ENCODE peak calls at places on chromosome 5, in ten cellular contexts. I is MM.1S; O is neuronal stem cell; E is effector memory CD4-positive, alpha-beta T cell; G is Karpas-422; Q is cardiac muscle cell; V is CD8-positive, alpha-beta memory T cell; Y is heart left ventricle; D is PC-3; F is ovary. K is an unnamed sample.

GRCh38 chr5:77924081-77924480 is 147.9 kb upstream of the TBCA start:
- DNase-seq in F (no peak), G (no peak), I (no peak), D (peak; percentile 3), Y (no peak), O (no peak), E (no peak), V (no peak), Q (no peak), K (peak; percentile 1)

GRCh38 chr5:68225911-68226563 is 10.5 kb downstream of the PIK3R1 start:
- DNase-seq in D (no peak), O (no peak), G (no peak), V (no peak), F (no peak), E (no peak), Q (no peak), Y (peak; percentile 76), I (no peak), K (no peak)

GRCh38 chr5:143234162-143234842 is 169.2 kb downstream of the NR3C1 start:
- DNase-seq in G (no peak), V (no peak), E (no peak), I (no peak), Y (no peak), F (no peak), D (no peak), O (no peak), Q (no peak), K (no peak)

GRCh38 chr5:99814311-99815063 is 720.7 kb upstream of the FAM174A start:
- DNase-seq in Q (no peak), I (no peak), D (peak; percentile 48), E (no peak), V (no peak), Y (no peak), G (no peak), F (no peak), O (no peak), K (no peak)

GRCh38 chr5:28301676-28302075 is 1263.3 kb upstream of the CDH9 start:
- DNase-seq in D (peak; percentile 78), E (no peak), Q (peak; percentile 89), F (no peak), Y (no peak), I (no peak), G (no peak), V (no peak), O (no peak), K (peak; percentile 62)

GRCh38 chr5:51573835-51574234 is 190.6 kb downstream of the ISL1 start:
- DNase-seq in E (no peak), D (no peak), I (no peak), Y (no peak), O (no peak), G (no peak), V (no peak), F (no peak), Q (no peak), K (no peak)

GRCh38 chr5:164708831-164709230 is 1203.4 kb downstream of the MAT2B start:
- DNase-seq in O (no peak), D (no peak), V (no peak), E (no peak), Q (no peak), G (no peak), Y (no peak), I (no peak), F (no peak), K (no peak)

GRCh38 chr5:138438724-138439536 is at the start of gene REEP2:
- DNase-seq in Y (no peak), Q (peak; percentile 63), O (peak; percentile 80), D (peak; percentile 38), F (no peak), G (peak; percentile 72), I (peak; percentile 65), E (peak; percentile 43), V (peak; percentile 51), K (no peak)

GRCh38 chr5:14326035-14326909 is 183.1 kb downstream of the TRIO start:
- DNase-seq in F (no peak), Q (no peak), E (no peak), D (no peak), G (peak; percentile 56), V (no peak), O (no peak), I (no peak), Y (no peak), K (no peak)

GRCh38 chr5:122118356-122118948 is 10.9 kb upstream of the ZNF474 start:
- DNase-seq in D (no peak), I (no peak), E (no peak), V (no peak), F (no peak), O (no peak), G (no peak), Y (no peak), Q (no peak), K (no peak)

GRCh38 chr5:113450366-113451328 is 15.9 kb upstream of the TSSK1B start:
- DNase-seq in Q (no peak), O (no peak), Y (no peak), F (no peak), D (no peak), G (no peak), V (no peak), E (no peak), I (no peak), K (no peak)

GRCh38 chr5:102617857-102618187 is 119.0 kb upstream of the SLCO6A1 start:
- DNase-seq in G (no peak), Y (no peak), F (no peak), O (no peak), D (peak; percentile 43), Q (no peak), I (no peak), V (no peak), E (no peak), K (no peak)

GRCh38 chr5:76813982-76814562 is 4.8 kb upstream of the F2RL1 start:
- DNase-seq in F (no peak), O (no peak), G (no peak), E (no peak), Y (no peak), I (no peak), V (no peak), D (peak; percentile 90), Q (no peak), K (peak; percentile 45)

GRCh38 chr5:116573279-116573616 is 1.4 kb downstream of the SEMA6A start:
- DNase-seq in Q (no peak), Y (peak; percentile 35), E (no peak), V (no peak), F (no peak), I (no peak), O (peak; percentile 48), G (no peak), D (no peak), K (no peak)

GRCh38 chr5:74199436-74200210 is 440.9 kb downstream of the ENC1 start:
- DNase-seq in G (no peak), V (no peak), E (no peak), Y (no peak), F (no peak), D (peak; percentile 46), Q (peak; percentile 13), O (no peak), I (no peak), K (peak; percentile 41)

GRCh38 chr5:131795879-131796792 is 681 bp downstream of the FNIP1 start:
- DNase-seq in Y (peak; percentile 87), F (peak; percentile 61), Q (peak; percentile 67), I (peak; percentile 49), O (peak; percentile 43), V (peak; percentile 17), E (peak; percentile 26), D (peak; percentile 41), G (peak; percentile 72), K (peak; percentile 45)

GRCh38 chr5:104347119-104347708 is 784.6 kb upstream of the NUDT12 start:
- DNase-seq in Q (peak; percentile 66), Y (no peak), F (no peak), G (no peak), E (no peak), D (peak; percentile 61), I (peak; percentile 28), O (no peak), V (no peak), K (no peak)

GRCh38 chr5:151195622-151196021 is 28.3 kb downstream of the CCDC69 start:
- DNase-seq in D (no peak), I (no peak), Q (peak; percentile 95), F (no peak), O (no peak), E (no peak), G (peak; percentile 47), Y (no peak), V (no peak), K (no peak)

GRCh38 chr5:157562111-157562581 is 13.4 kb downstream of the ADAM19 start:
- DNase-seq in V (no peak), O (no peak), Q (no peak), E (no peak), F (no peak), Y (peak; percentile 72), G (no peak), I (no peak), D (no peak), K (no peak)

GRCh38 chr5:76546497-76547102 is 76.6 kb downstream of the F2RL2 start:
- DNase-seq in V (no peak), F (no peak), O (no peak), E (no peak), Q (no peak), Y (no peak), I (peak; percentile 38), G (no peak), D (no peak), K (no peak)

GRCh38 chr5:56608216-56608925 is 207.0 kb upstream of the MAP3K1 start:
- DNase-seq in D (no peak), I (no peak), Y (peak; percentile 27), V (no peak), Q (no peak), E (no peak), O (no peak), F (no peak), G (peak; percentile 53), K (no peak)

GRCh38 chr5:96254980-96255681 is 177.9 kb downstream of the PCSK1 start:
- DNase-seq in G (no peak), Q (peak; percentile 95), I (no peak), O (no peak), Y (no peak), F (no peak), V (no peak), D (peak; percentile 86), E (no peak), K (peak; percentile 57)
- H3K4me1 ChIP-seq in G (peaks cover 17% of the 10 kb centered on the region), Q (no peaks in the 10 kb centered on the region), I (peaks cover 6% of the 10 kb centered on the region), O (no peaks in the 10 kb centered on the region), Y (no peaks in the 10 kb centered on the region), F (no peaks in the 10 kb centered on the region), V (no peaks in the 10 kb centered on the region), D (peaks cover 71% of the 10 kb centered on the region), E (no peaks in the 10 kb centered on the region), K (peaks cover 53% of the 10 kb centered on the region)

GRCh38 chr5:179140293-179140692 is 80.1 kb downstream of the ZNF354C start:
- DNase-seq in G (no peak), O (no peak), I (no peak), Y (no peak), F (no peak), Q (no peak), E (no peak), V (no peak), D (no peak), K (no peak)
- H3K4me1 ChIP-seq in G (no peaks in the 10 kb centered on the region), O (peaks cover 3% of the 10 kb centered on the region), I (peaks cover 14% of the 10 kb centered on the region), Y (no peaks in the 10 kb centered on the region), F (no peaks in the 10 kb centered on the region), Q (peaks cover 4% of the 10 kb centered on the region), E (no peaks in the 10 kb centered on the region), V (no peaks in the 10 kb centered on the region), D (no peaks in the 10 kb centered on the region), K (no peaks in the 10 kb centered on the region)

GRCh38 chr5:54753034-54753433 is 232.4 kb downstream of the ESM1 start:
- DNase-seq in I (peak; percentile 45), O (no peak), Y (peak; percentile 33), D (no peak), V (no peak), E (no peak), Q (peak; percentile 73), G (no peak), F (no peak), K (no peak)
- H3K4me1 ChIP-seq in I (peaks cover 17% of the 10 kb centered on the region), O (peaks cover 2% of the 10 kb centered on the region), Y (no peaks in the 10 kb centered on the region), D (no peaks in the 10 kb centered on the region), V (peaks cover 17% of the 10 kb centered on the region), E (peaks cover 11% of the 10 kb centered on the region), Q (peaks cover 5% of the 10 kb centered on the region), G (peaks cover 5% of the 10 kb centered on the region), F (no peaks in the 10 kb centered on the region), K (no peaks in the 10 kb centered on the region)

GRCh38 chr5:169647566-169647965 is 10.5 kb downstream of the DOCK2 start:
- DNase-seq in V (no peak), D (no peak), Y (no peak), F (no peak), O (no peak), G (peak; percentile 57), I (peak; percentile 23), E (no peak), Q (no peak), K (no peak)
- H3K4me1 ChIP-seq in V (peaks cover 65% of the 10 kb centered on the region), D (peaks cover 11% of the 10 kb centered on the region), Y (peaks cover 7% of the 10 kb centered on the region), F (peaks cover 1% of the 10 kb centered on the region), O (peaks cover 3% of the 10 kb centered on the region), G (peaks cover 63% of the 10 kb centered on the region), I (peaks cover 30% of the 10 kb centered on the region), E (peaks cover 53% of the 10 kb centered on the region), Q (no peaks in the 10 kb centered on the region), K (no peaks in the 10 kb centered on the region)

K was measured in PC-9.